ENCODE peak calls at places on chromosome 19, in four cellular contexts. L is endothelial cell, Y is keratinocyte, P is WERI-Rb-1. Z is an unnamed sample.
A peak's percentile ranks its signal among the peaks of the same experiment; 100 is the strongest.

GRCh38 chr19:39319892-39320168 is 833 bp downstream of the LRFN1 start:
- DNase-seq in P (peak; percentile 94), L (no peak), Y (no peak), Z (no peak)

GRCh38 chr19:40231544-40232424 is 5.3 kb upstream of the CCNP start:
- DNase-seq in L (no peak), P (no peak), Y (no peak), Z (peak; percentile 40)

GRCh38 chr19:19545128-19545591 is 7.1 kb downstream of the CILP2 start:
- DNase-seq in L (no peak), P (no peak), Y (no peak), Z (no peak)

GRCh38 chr19:7839476-7839875 is 9.5 kb downstream of the EVI5L start:
- DNase-seq in L (no peak), P (no peak), Y (no peak), Z (no peak)

GRCh38 chr19:38932425-38933179 is 1.9 kb downstream of the MRPS12 start:
- DNase-seq in L (no peak), P (peak; percentile 60), Y (no peak), Z (peak; percentile 46)

GRCh38 chr19:55549500-55550320 is 4.4 kb upstream of the SBK3 start:
- DNase-seq in L (peak; percentile 56), Y (no peak), P (peak; percentile 83), Z (peak; percentile 56)

GRCh38 chr19:55441319-55441691 is 1.8 kb downstream of the SHISA7 start:
- DNase-seq in L (no peak), P (peak; percentile 53), Y (no peak), Z (no peak)

GRCh38 chr19:49690073-49690655 is 752 bp upstream of the CPT1C start:
- DNase-seq in L (no peak), P (no peak), Y (no peak), Z (no peak)

GRCh38 chr19:46515879-46516350 is 20.2 kb upstream of the PNMA8B start:
- DNase-seq in L (no peak), Y (no peak), P (no peak), Z (peak; percentile 34)

GRCh38 chr19:53808710-53809125 is 15.4 kb downstream of the NLRP12 start:
- DNase-seq in Y (no peak), L (peak; percentile 40), P (peak; percentile 14), Z (peak; percentile 38)

DNA sequence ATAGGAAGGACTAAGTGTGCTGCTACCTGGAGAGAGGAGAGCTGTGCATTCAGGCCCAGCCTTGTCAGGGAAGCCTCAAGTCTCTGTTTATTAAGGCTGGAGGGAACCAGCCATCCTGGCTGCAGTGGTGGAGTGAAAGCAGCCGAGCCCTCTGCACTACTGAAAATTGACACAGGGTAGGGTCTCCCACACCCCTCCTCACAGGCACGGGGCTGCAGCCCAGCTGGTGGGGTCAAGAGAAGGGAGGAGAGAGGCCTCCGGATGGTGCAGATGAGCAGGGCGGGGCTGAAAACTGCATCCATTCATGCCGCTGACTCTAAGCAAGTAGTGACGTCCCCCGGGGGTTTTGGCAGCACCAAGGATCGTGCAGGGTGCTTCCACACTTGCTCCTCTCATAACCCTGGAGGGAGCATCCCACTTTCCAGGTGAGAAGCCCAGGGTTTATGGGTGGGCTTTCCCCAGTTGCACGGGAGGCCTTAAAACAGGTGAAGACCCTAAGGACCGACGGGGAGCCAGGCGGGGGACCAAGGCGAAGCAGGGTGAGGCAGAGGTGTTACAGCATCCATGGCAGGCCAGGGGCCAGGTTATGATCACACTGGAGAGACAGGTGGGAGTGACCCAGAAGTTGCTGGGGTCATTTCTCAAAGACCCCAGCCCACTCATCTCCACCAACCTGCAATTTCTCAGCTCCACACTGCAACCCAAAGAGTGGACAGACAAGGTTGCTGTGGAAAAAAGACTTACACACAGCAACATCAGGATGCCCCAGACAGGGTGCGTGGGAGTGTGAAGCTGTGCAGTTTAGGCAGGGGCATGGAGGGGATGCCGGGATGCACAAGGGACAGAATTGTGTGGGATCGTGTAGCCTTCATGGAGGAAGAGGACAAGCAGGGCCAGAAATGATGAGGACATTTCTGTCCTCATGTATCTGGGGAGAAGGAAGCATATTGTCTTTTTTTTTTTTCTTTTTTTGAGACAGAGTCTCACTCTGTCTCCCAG is 36.8 kb downstream of the VSTM2B start:
- DNase-seq in L (no peak), P (no peak), Y (no peak), Z (no peak)
- TF ChIP-seq CTCF in L (no peak), P (no peak), Y (no peak), Z (no peak)

GRCh38 chr19:48630289-48631036 is 6.7 kb downstream of the DBP start:
- DNase-seq in L (peak; percentile 61), Y (no peak), P (no peak), Z (no peak)
- TF ChIP-seq CTCF in L (no peak), Y (no peak), P (no peak), Z (no peak)

GRCh38 chr19:44588753-44589112 is 24.6 kb upstream of the IGSF23 start:
- DNase-seq in P (no peak), L (no peak), Y (no peak), Z (no peak)
- TF ChIP-seq CTCF in P (no peak), L (no peak), Y (no peak), Z (no peak)

GRCh38 chr19:14146789-14147216 is 10.4 kb upstream of the ASF1B start:
- DNase-seq in Y (no peak), L (no peak), P (no peak), Z (no peak)

GRCh38 chr19:14149011-14149410 is 12.6 kb upstream of the ASF1B start:
- DNase-seq in Y (no peak), L (no peak), P (no peak), Z (no peak)

GRCh38 chr19:14150041-14150769 is 13.8 kb upstream of the ASF1B start:
- DNase-seq in L (no peak), Y (no peak), P (peak; percentile 25), Z (no peak)

GRCh38 chr19:14149509-14149994 is 13.2 kb upstream of the ASF1B start:
- DNase-seq in P (no peak), Y (no peak), L (no peak), Z (no peak)

DNA sequence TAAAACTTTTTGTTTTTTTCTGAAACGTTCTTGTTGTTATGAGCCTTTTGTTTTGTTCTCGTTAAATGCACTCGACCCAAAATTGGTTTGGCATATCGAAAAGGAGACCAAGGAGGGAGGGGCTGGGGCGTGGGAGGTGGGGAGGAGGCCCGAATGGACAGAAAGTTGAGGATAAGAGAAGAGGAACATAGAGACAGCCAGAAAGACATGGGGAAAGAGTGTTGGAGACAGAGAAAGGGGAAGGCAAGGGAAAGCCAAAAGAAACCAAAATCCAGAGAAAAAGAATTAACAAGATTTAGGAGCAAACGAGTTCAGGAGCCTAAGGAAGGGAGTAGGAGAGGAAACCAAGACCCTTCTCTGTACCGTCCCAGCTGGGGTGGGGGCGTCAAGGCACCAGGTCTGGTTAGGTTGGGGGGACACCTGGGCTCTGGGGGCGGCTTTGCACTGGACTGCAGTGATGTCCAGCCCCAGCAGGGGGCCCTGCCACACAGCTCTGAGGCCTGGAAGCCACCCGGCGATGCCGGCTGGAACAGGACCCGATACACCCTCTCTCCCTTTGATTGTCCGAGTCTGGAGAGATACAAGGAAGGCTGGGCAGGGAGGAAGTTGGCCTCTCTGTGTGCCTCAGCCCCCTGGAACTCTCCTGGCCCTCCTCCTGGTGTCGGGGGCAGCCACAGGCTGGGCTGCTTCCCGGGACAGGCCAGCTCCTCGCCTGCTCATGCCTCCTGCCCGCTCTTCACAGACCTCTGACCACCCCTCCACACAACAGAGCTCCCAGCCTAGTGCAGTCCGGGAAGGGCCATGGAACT is 11.6 kb upstream of the ASF1B start:
- DNase-seq in L (peak; percentile 80), P (peak; percentile 77), Y (no peak), Z (peak; percentile 71)
- TF ChIP-seq CTCF in L (peak; percentile 82), P (peak; percentile 93), Y (peak; percentile 80), Z (peak; percentile 66)

GRCh38 chr19:883661-884211 is 9.3 kb downstream of the MED16 start:
- DNase-seq in L (no peak), P (no peak), Y (peak; percentile 63), Z (peak; percentile 88)
- TF ChIP-seq CTCF in L (no peak), P (no peak), Y (peak; percentile 80), Z (peak; percentile 34)

GRCh38 chr19:13095393-13095784 is 7.3 kb downstream of the LYL1 start:
- DNase-seq in L (no peak), Y (no peak), P (no peak), Z (no peak)

GRCh38 chr19:13094771-13095392 is 7.8 kb downstream of the LYL1 start:
- DNase-seq in Y (no peak), L (no peak), P (peak; percentile 39), Z (no peak)

GRCh38 chr19:13097331-13098258 is 5.1 kb downstream of the LYL1 start:
- DNase-seq in P (no peak), L (peak; percentile 47), Y (no peak), Z (peak; percentile 24)

GRCh38 chr19:13096968-13097330 is 5.7 kb downstream of the LYL1 start:
- DNase-seq in Y (no peak), L (no peak), P (no peak), Z (no peak)

GRCh38 chr19:13095934-13096890 is 6.4 kb downstream of the LYL1 start:
- DNase-seq in L (peak; percentile 75), P (peak; percentile 71), Y (no peak), Z (no peak)
- TF ChIP-seq CTCF in L (peak; percentile 34), P (peak; percentile 48), Y (no peak), Z (no peak)

DNA sequence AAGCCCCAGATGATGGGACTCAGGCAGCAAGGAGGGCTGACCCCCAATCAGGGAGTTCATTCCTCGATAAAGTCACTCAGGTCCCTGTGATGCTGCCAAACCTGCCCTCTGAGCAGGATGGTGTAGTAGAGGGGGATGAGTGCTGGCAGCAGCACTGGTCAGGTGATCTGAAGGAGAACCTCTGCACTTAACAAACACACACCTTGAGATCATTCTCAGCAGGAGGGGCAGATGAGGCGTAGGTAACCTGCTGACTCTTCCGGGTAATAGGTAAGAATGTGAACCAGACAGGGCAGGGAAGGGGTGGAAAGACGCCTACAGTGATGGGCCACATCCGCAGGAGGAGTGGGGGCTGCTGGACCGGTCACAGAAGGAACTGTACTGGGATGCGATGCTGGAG is 3.2 kb downstream of the ZNF446 start:
- DNase-seq in P (no peak), L (no peak), Y (no peak), Z (no peak)
- TF ChIP-seq CTCF in P (no peak), L (no peak), Y (no peak), Z (no peak)

GRCh38 chr19:41888926-41889325 is 5.9 kb downstream of the ARHGEF1 start:
- DNase-seq in P (no peak), L (no peak), Y (no peak), Z (no peak)
- TF ChIP-seq CTCF in P (no peak), L (no peak), Y (no peak), Z (no peak)

DNA sequence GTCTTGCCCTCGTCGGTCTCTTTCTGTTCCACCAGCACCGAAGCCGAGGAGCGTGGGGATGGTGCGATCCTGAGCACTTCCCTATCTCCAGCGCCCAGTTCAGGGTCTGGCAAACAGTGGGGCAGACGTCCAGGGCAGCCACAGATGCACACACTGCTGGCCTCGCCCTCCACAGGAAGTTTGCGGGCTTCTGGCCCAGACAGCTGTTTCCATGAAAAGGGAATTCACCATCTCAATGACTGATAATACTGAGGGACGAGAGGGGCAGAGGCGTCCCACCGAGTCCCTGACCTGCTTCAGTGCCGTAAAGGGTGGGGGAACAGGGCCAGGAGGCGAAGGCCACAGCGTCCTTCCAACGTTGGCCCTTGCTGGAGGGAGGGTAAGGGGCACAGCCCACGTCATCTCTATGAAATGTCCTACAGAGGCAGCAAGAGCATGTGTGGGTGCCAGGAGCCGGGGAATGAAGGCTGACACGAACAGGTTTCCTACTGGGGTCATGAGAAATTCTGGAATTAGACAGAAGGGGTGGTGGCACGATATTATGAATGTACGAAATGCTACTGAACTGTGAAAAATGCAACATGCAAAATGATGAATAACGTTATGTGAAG is 19.5 kb downstream of the SHC2 start:
- DNase-seq in L (no peak), P (no peak), Y (no peak), Z (no peak)
- TF ChIP-seq CTCF in L (no peak), P (no peak), Y (no peak), Z (no peak)